ENCODE peak calls at places on chromosomes 13 and 19, in six cellular contexts. M, D, A, F, E and K are unnamed samples.

GRCh38 chr13:20721454-20722357 is 18.2 kb downstream of the IL17D start:
- DNase-seq in M (peak), D (no peak), A (peak), F (peak), E (peak), K (peak)

GRCh38 chr19:44603201-44603945 is 10.0 kb upstream of the IGSF23 start:
- DNase-seq in M (no peak), D (no peak), A (peak), F (no peak), E (no peak), K (peak)

GRCh38 chr13:31765441-31765840 is 26.1 kb downstream of the RXFP2 start:
- DNase-seq in M (no peak), D (no peak), A (peak), F (peak), E (no peak), K (peak)

GRCh38 chr13:94309997-94310842 is 169.3 kb downstream of the DCT start:
- DNase-seq in M (no peak), D (no peak), A (peak), F (no peak), E (no peak), K (peak)

GRCh38 chr13:105991622-105992254 is 543.7 kb downstream of the EFNB2 start:
- DNase-seq in M (no peak), D (no peak), A (peak), F (peak), E (no peak), K (peak)

GRCh38 chr13:112859817-112860190 is 109.2 kb upstream of the MCF2L start:
- DNase-seq in M (no peak), D (no peak), A (peak), F (peak), E (no peak), K (peak)

GRCh38 chr13:49936085-49936942 is at the start of gene SPRYD7:
- DNase-seq in M (peak), D (peak), A (peak), F (peak), E (peak), K (peak)

GRCh38 chr13:92989301-92989700 is 237.3 kb upstream of the GPC6 start:
- DNase-seq in M (no peak), D (no peak), A (no peak), F (peak), E (no peak), K (no peak)

GRCh38 chr19:29544656-29545360 is 19.0 kb downstream of the VSTM2B start:
- DNase-seq in M (peak), D (no peak), A (no peak), F (no peak), E (peak), K (no peak)

GRCh38 chr19:8526345-8527062 is 12.5 kb upstream of the ZNF414 start:
- DNase-seq in M (peak), D (peak), A (peak), F (peak), E (peak), K (peak)

GRCh38 chr19:1259873-1260748 is 9.0 kb upstream of the CIRBP start:
- DNase-seq in M (no peak), D (no peak), A (no peak), F (peak), E (no peak), K (no peak)

GRCh38 chr19:30653646-30654386 is 281.6 kb downstream of the ZNF536 start:
- DNase-seq in M (no peak), D (no peak), A (no peak), F (no peak), E (no peak), K (no peak)

GRCh38 chr13:113849546-113849945 is 14.3 kb downstream of the GAS6 start:
- DNase-seq in M (no peak), D (no peak), A (no peak), F (no peak), E (no peak), K (no peak)

GRCh38 chr13:100941811-100942361 is 267.3 kb upstream of the TMTC4 start:
- DNase-seq in M (no peak), D (no peak), A (peak), F (peak), E (no peak), K (peak)

GRCh38 chr19:52190679-52191293 is 934 bp downstream of the PPP2R1A start:
- DNase-seq in M (no peak), D (peak), A (peak), F (peak), E (peak), K (peak)

GRCh38 chr19:35609881-35610353 is 2.6 kb upstream of the HAUS5 start:
- DNase-seq in M (no peak), D (no peak), A (no peak), F (no peak), E (no peak), K (no peak)

GRCh38 chr13:31476266-31476665 is 263.1 kb upstream of the RXFP2 start:
- DNase-seq in M (no peak), D (no peak), A (peak), F (peak), E (no peak), K (no peak)

GRCh38 chr19:46716672-46717033 is 261 bp downstream of the PRKD2 start:
- DNase-seq in M (no peak), D (no peak), A (no peak), F (peak), E (no peak), K (no peak)

GRCh38 chr19:46716013-46716671 is 772 bp downstream of the PRKD2 start:
- DNase-seq in M (peak), D (no peak), A (no peak), F (peak), E (peak), K (peak)

GRCh38 chr19:46714523-46715106 is 2.3 kb downstream of the PRKD2 start:
- DNase-seq in M (no peak), D (no peak), A (no peak), F (no peak), E (peak), K (peak)

GRCh38 chr19:46717034-46717715 is at the start of gene PRKD2:
- DNase-seq in M (peak), D (peak), A (peak), F (peak), E (peak), K (peak)

GRCh38 chr19:46715620-46716012 is 1.3 kb downstream of the PRKD2 start:
- DNase-seq in M (no peak), D (no peak), A (no peak), F (no peak), E (no peak), K (no peak)
- H3K18ac ChIP-seq in M (no peak), D (peak), A (no peak), F (peak), E (peak), K (peak)

GRCh38 chr13:40383132-40383531 is 283.3 kb downstream of the FOXO1 start:
- DNase-seq in M (peak), D (no peak), A (no peak), F (no peak), E (peak), K (no peak)

GRCh38 chr13:40381935-40382764 is 284.3 kb downstream of the FOXO1 start:
- DNase-seq in M (peak), D (no peak), A (no peak), F (no peak), E (peak), K (no peak)

GRCh38 chr13:40379186-40379585 is 287.3 kb downstream of the FOXO1 start:
- DNase-seq in M (no peak), D (no peak), A (no peak), F (no peak), E (no peak), K (no peak)

GRCh38 chr13:40377783-40378182 is 288.7 kb downstream of the FOXO1 start:
- DNase-seq in M (no peak), D (no peak), A (no peak), F (no peak), E (no peak), K (no peak)

DNA sequence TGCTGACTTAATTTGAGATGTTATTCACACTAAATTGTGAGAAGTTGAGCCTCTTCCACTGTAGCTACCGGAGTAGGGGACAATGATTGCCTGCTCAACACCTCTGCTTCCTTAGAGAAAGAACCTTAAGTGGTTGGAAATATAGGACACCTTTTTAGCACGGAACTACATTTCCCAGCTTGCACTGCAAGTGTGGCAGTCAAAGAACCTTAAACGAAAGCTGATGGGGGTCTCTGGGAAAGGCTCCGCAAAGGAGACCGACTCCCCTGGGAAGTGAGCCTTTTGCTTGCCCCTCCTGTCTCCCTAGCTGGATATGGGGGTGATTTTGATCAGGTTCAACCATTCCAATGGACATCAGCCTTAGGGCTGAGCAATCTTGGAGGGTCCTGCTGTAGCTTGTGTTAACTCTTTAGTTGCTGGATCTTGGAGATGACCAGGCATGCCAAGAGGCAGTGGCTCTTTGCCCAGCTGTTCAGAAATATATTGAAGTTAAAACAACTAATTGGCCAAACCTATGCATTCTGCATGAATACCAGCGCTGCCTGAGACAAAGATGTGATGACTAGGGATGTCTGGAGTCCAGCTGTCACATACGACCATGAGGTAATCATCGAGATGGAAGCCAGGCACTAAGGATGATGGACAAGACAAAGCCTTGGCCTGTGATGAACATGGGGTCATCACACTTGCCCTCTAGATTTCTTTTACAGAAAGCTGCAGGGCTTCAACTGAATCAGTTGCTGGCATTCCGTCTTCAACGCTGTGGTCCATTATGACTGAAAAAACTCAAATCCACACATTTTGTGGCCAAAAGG is 286.4 kb downstream of the FOXO1 start:
- DNase-seq in M (no peak), D (no peak), A (no peak), F (peak), E (peak), K (no peak)
- H2BK120ac ChIP-seq in M (no peak), D (no peak), A (no peak), F (no peak), E (no peak), K (no peak)

DNA sequence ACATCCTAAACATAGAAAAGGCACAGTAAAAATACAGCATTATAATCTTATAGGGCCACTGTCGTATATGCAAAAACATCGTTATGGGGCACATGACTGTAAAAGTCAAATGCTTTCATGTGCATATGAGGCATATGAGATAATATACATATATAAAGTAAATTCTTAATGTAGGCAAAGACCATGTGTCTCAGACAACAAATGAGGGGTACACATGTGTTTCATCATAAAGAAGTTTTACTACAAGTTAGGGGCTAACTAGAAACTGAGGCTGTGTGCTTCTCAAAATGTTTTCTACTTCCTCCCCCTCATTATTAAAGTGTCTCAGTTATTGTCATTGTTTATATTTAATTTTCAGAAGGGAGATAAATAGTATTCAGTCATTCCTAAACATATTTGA is 309.6 kb downstream of the SHISA2 start:
- DNase-seq in M (no peak), D (no peak), A (no peak), F (no peak), E (no peak), K (no peak)
- H2BK15ac ChIP-seq in M (no peak), D (no peak), A (no peak), F (no peak), E (no peak), K (no peak)

GRCh38 chr19:18519962-18520847 is 1.7 kb downstream of the ELL start:
- DNase-seq in M (peak), D (peak), A (peak), F (peak), E (peak), K (peak)
- H3K18ac ChIP-seq in M (no peak), D (peak), A (peak), F (no peak), E (peak), K (peak)

DNA sequence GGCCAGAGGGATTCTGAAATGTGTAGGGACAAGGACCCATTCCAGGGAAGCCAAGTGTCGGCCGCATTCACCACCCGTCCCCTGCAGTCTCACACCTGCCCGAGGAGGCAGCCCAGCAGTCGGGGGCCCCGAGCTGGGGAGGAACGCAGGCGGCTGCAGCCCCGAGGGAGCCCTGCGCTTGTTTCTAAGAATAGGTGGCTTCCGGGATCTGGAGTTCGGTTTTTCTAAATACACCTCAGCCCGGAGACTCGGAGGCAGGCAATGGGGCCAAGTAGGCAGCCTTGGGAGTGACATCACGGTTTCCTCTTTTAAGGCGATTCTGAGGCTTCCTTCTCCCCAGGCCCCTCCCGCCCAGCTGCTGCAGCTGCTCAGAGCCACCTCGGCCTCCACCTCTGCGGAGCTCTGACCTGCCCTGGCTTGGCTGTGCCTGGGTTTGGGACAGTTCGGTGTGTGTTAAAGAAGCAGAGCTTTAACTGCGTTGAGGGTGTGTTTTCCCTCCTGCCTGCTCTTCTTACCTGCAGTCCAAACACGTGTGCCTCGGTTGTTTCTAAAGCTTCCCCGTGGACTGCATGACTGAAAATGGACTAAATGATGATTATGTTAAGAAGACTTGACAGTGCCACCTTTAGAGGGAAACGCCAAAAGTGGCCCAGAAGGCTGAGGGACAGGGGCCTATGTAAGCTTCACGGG is 80.5 kb downstream of the COL4A2 start:
- DNase-seq in M (peak), D (no peak), A (peak), F (peak), E (peak), K (peak)
- H2BK120ac ChIP-seq in M (no peak), D (peak), A (peak), F (no peak), E (no peak), K (peak)

GRCh38 chr19:46992699-46993535 is 26.7 kb upstream of the NPAS1 start:
- DNase-seq in M (no peak), D (no peak), A (no peak), F (no peak), E (no peak), K (no peak)

GRCh38 chr19:46993622-46994021 is 26.0 kb upstream of the NPAS1 start:
- DNase-seq in M (no peak), D (no peak), A (no peak), F (no peak), E (no peak), K (no peak)

GRCh38 chr19:46994141-46994686 is 25.4 kb upstream of the NPAS1 start:
- DNase-seq in M (no peak), D (no peak), A (no peak), F (no peak), E (no peak), K (no peak)

GRCh38 chr19:46988614-46989230 is 30.9 kb upstream of the NPAS1 start:
- DNase-seq in M (no peak), D (no peak), A (no peak), F (no peak), E (no peak), K (no peak)

DNA sequence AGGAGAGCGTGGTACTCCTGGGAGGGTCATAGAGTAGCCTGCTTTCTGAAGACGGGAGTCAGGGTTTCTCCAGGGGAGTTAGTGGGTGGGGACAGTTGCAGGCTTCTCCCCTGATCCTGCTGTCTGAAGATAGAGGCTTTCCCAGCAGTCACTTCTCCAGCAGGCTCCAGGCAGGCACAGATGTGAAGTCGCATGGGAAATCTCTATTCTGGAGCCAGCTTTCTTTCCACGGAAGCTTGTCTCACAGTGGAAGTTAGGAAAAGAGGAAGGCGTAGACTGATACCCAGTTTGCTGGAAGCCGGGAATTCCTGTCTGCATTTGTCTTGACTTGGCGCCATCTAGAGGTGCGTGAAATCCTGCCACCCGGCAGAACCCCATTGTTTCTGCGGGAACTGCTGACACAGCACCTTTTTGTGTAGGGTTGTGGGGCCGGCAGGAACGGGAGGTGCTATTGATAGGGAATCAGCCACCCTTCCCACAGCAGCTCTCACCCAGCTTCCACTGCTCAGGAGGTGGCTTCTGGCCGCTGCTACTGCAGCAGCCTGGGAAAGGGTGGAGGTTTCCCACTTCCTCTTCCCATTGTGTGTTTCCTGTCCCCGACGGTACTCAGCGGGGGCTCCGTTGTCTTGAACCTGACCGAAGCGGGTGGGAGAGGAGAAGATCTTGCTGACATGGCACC is 28.5 kb upstream of the NPAS1 start:
- DNase-seq in M (peak), D (peak), A (peak), F (peak), E (peak), K (peak)
- H2BK15ac ChIP-seq in M (no peak), D (no peak), A (peak), F (no peak), E (no peak), K (no peak)

DNA sequence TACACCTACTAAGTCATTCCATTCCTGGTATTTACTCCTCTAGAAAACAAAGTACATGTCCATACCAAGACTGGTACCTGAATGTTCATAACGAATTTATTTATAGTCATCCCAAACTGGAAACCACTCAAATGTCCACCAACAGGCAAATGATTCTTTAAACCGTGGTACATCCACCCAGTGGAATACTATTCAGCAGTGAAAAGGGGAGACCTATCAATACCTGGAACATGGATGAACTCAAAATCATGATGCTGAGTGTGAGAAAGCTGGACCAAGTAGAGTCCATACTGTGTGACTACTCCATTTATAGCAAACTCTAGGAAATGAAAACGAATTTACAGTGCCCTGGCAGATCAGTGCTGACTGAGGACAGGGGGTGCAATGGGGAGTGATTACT is 11.9 kb upstream of the NAPA start:
- DNase-seq in M (no peak), D (no peak), A (no peak), F (no peak), E (no peak), K (no peak)
- H3K18ac ChIP-seq in M (no peak), D (no peak), A (no peak), F (no peak), E (no peak), K (no peak)

GRCh38 chr19:55369651-55370304 is 485 bp downstream of the IL11 start:
- DNase-seq in M (peak), D (peak), A (peak), F (peak), E (peak), K (peak)

GRCh38 chr19:55368701-55369563 is 1.3 kb downstream of the IL11 start:
- DNase-seq in M (peak), D (no peak), A (peak), F (peak), E (no peak), K (peak)

GRCh38 chr19:55368106-55368505 is 2.2 kb downstream of the IL11 start:
- DNase-seq in M (no peak), D (no peak), A (no peak), F (no peak), E (no peak), K (no peak)

GRCh38 chr19:55372316-55373081 is 2.2 kb upstream of the IL11 start:
- DNase-seq in M (no peak), D (no peak), A (peak), F (peak), E (no peak), K (peak)

DNA sequence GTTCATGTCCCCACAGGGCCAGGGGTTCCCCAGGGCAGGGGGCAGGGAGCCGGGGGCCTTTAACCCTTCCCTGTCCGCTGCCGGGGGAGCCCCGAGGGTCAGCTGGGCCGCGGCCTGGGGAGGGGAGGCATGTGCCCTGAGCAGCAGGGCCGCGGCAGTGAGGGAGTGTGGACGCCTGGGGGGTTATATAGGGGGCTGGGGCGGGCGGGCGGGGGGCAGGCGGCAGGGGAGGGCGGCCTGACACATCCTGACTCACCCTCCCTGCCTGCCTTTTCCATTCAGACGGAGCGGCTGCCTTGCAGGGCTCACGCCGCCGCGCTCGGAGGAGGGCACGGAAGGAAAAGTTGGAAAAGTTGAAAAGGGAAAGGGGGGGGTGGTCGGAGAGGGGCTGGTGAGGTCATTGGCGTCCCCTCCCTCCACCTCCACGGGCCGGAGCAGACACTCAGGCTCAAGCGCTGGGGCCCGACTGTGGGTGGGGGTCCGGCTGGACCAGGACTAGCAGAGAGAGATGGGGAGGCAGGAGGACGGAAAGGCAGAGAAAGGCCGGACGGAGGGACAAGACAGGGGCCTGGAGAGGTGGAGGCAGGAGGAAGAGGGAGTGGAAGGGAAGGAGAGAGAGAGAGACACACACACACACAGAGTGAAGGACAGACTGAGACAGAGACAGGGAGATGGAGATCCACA is at the start of gene IL11:
- DNase-seq in M (no peak), D (no peak), A (peak), F (peak), E (no peak), K (peak)
- H2BK120ac ChIP-seq in M (no peak), D (peak), A (peak), F (no peak), E (no peak), K (peak)